ENCODE peak calls at places on chromosomes 12 and 14, in six cellular contexts. H is pancreas, T is heart right ventricle, R is PC-3, D is adrenal gland, A is cardiac fibroblast. Q is an unnamed sample.
A peak's percentile ranks its signal among the peaks of the same experiment; 100 is the strongest.

GRCh38 chr14:75165586-75166391 is 10.6 kb downstream of the TMED10 start:
- DNase-seq in H (peak; percentile 35), T (no peak), R (no peak), D (no peak), A (peak; percentile 41), Q (no peak)

GRCh38 chr12:110284597-110284996 is 3.5 kb downstream of the ATP2A2 start:
- DNase-seq in H (no peak), T (no peak), R (peak; percentile 46), D (no peak), A (no peak), Q (no peak)

GRCh38 chr14:99737451-99737951 is 53.4 kb downstream of the CYP46A1 start:
- DNase-seq in H (peak; percentile 59), T (peak; percentile 77), R (peak; percentile 69), D (peak; percentile 79), A (no peak), Q (peak; percentile 49)

GRCh38 chr12:27817761-27818160 is 37.7 kb upstream of the MANSC4 start:
- DNase-seq in H (no peak), T (no peak), R (no peak), D (no peak), A (no peak), Q (no peak)

GRCh38 chr14:32434180-32434579 is 105.1 kb downstream of the AKAP6 start:
- DNase-seq in H (no peak), T (no peak), R (no peak), D (no peak), A (no peak), Q (no peak)

GRCh38 chr12:89448951-89449371 is 75.6 kb downstream of the GALNT4 start:
- DNase-seq in H (no peak), T (no peak), R (peak; percentile 23), D (no peak), A (peak; percentile 15), Q (no peak)

GRCh38 chr12:57887631-57888406 is 41.3 kb upstream of the CTDSP2 start:
- DNase-seq in H (no peak), T (no peak), R (peak; percentile 53), D (no peak), A (peak; percentile 50), Q (peak; percentile 89)

GRCh38 chr12:50224026-50224692 is 57.0 kb upstream of the CERS5 start:
- DNase-seq in H (peak; percentile 58), T (no peak), R (peak; percentile 93), D (no peak), A (peak; percentile 50), Q (peak; percentile 65)

GRCh38 chr12:75870878-75871277 is 160.7 kb downstream of the PHLDA1 start:
- DNase-seq in H (no peak), T (no peak), R (no peak), D (no peak), A (peak; percentile 35), Q (peak; percentile 55)

GRCh38 chr12:52519826-52520662 is at the start of gene KRT5:
- DNase-seq in H (no peak), T (no peak), R (no peak), D (no peak), A (no peak), Q (no peak)

GRCh38 chr12:32502693-32503510 is 103.5 kb downstream of the FGD4 start:
- DNase-seq in H (no peak), T (no peak), R (no peak), D (peak; percentile 52), A (peak; percentile 91), Q (peak; percentile 80)

GRCh38 chr14:75553761-75554160 is 24.7 kb upstream of the FLVCR2 start:
- DNase-seq in H (no peak), T (no peak), R (no peak), D (no peak), A (no peak), Q (no peak)

GRCh38 chr12:113860059-113860820 is 105.9 kb downstream of the RBM19 start:
- DNase-seq in H (no peak), T (no peak), R (no peak), D (no peak), A (no peak), Q (no peak)

GRCh38 chr12:3752096-3752709 is 706 bp downstream of the CRACR2A start:
- DNase-seq in H (peak; percentile 31), T (peak; percentile 50), R (no peak), D (no peak), A (peak; percentile 80), Q (peak; percentile 37)

GRCh38 chr12:132282031-132282949 is 47.1 kb downstream of the GALNT9 start:
- DNase-seq in H (no peak), T (no peak), R (no peak), D (no peak), A (no peak), Q (no peak)

GRCh38 chr12:53985900-53986685 is 1.1 kb downstream of the HOXC10 start:
- DNase-seq in H (no peak), T (no peak), R (no peak), D (no peak), A (no peak), Q (no peak)

GRCh38 chr12:97426485-97427116 is 36.0 kb upstream of the RMST start:
- DNase-seq in H (no peak), T (no peak), R (no peak), D (no peak), A (no peak), Q (no peak)

GRCh38 chr12:11839093-11839641 is 189.7 kb downstream of the ETV6 start:
- DNase-seq in H (peak; percentile 43), T (peak; percentile 57), R (peak; percentile 49), D (no peak), A (peak; percentile 80), Q (peak; percentile 73)

GRCh38 chr14:56325251-56325839 is 207.1 kb downstream of the PELI2 start:
- DNase-seq in H (no peak), T (no peak), R (no peak), D (no peak), A (no peak), Q (no peak)

GRCh38 chr12:123038486-123038885 is 58.0 kb downstream of the ARL6IP4 start:
- DNase-seq in H (no peak), T (no peak), R (no peak), D (no peak), A (no peak), Q (no peak)

GRCh38 chr12:73514672-73515071 is 1023.0 kb upstream of the ATXN7L3B start:
- DNase-seq in H (no peak), T (no peak), R (peak; percentile 13), D (no peak), A (no peak), Q (no peak)
- TF ChIP-seq CTCF in H (no peak), T (no peak), R (peak; percentile 35), D (no peak), A (no peak), Q (no peak)

GRCh38 chr12:30695327-30696102 is at the start of gene IPO8:
- DNase-seq in H (peak; percentile 94), T (peak; percentile 95), R (peak; percentile 85), D (peak; percentile 94), A (peak; percentile 92), Q (peak; percentile 86)

GRCh38 chr12:30696486-30696885 is 817 bp upstream of the IPO8 start:
- DNase-seq in H (no peak), T (no peak), R (no peak), D (no peak), A (no peak), Q (no peak)

GRCh38 chr12:30696103-30696408 is 387 bp upstream of the IPO8 start:
- DNase-seq in H (no peak), T (no peak), R (no peak), D (no peak), A (no peak), Q (no peak)

GRCh38 chr12:30698346-30698745 is 2.7 kb upstream of the IPO8 start:
- DNase-seq in H (no peak), T (no peak), R (no peak), D (no peak), A (no peak), Q (no peak)

GRCh38 chr12:30696943-30697342 is 1.3 kb upstream of the IPO8 start:
- DNase-seq in H (no peak), T (no peak), R (no peak), D (no peak), A (no peak), Q (no peak)
- H3K4me3 ChIP-seq in H (no peak overlapping the region), T (no peak overlapping the region), R (no peak overlapping the region), D (no peak overlapping the region), A (no peak overlapping the region), Q (no peak overlapping the region)

DNA sequence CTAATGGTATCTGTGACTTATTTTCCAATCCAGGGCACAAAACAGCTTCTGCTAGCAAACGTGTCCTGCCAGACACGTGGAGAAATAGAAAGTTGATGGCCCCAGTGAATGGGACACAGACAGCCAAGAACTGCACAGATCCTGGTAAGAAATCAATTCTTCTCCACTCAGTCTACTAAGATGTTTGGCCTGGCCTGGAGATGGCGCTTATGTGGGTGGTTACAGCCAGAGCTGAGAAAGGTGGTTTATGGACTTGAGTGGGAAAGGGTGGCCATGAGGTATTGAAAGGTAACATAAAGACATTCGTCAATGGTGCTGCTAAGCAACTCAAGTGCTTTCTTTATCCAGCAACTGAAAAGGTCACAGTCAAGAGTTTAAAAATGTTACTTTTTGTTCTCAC is 2.9 kb downstream of the SLC24A4 start:
- DNase-seq in H (no peak), T (no peak), R (no peak), D (no peak), A (no peak), Q (no peak)
- TF ChIP-seq CTCF in H (no peak), T (no peak), R (peak; percentile 39), D (no peak), A (no peak), Q (no peak)

GRCh38 chr14:93019367-93019843 is 96.3 kb downstream of the ITPK1 start:
- DNase-seq in H (no peak), T (no peak), R (no peak), D (no peak), A (no peak), Q (no peak)
- H3K4me3 ChIP-seq in H (no peak overlapping the region), T (no peak overlapping the region), R (no peak overlapping the region), D (no peak overlapping the region), A (no peak overlapping the region), Q (no peak overlapping the region)